ENCODE peak calls at places on chromosomes 11 and 22, in nine cellular contexts. G, V, I, W, P, L, A, C and S are unnamed samples.

GRCh38 chr11:73236879-73237278 is 18.8 kb downstream of the P2RY2 start:
- DNase-seq in G (peak; percentile 62), V (peak; percentile 64), I (peak; percentile 63), W (peak; percentile 54), P (peak; percentile 18), L (peak; percentile 70), A (peak; percentile 48), C (peak; percentile 57), S (peak; percentile 92)

GRCh38 chr11:45994421-45995341 is 72.2 kb downstream of the LARGE2 start:
- DNase-seq in G (no peak), V (no peak), I (no peak), W (peak; percentile 72), P (peak; percentile 51), L (peak; percentile 72), A (no peak), C (no peak), S (peak; percentile 84)

GRCh38 chr22:32426881-32427280 is 14.8 kb upstream of the RTCB start:
- DNase-seq in G (no peak), V (no peak), I (no peak), W (no peak), P (no peak), L (no peak), A (no peak), C (no peak), S (no peak)

GRCh38 chr11:37500425-37500824 is 902.4 kb upstream of the RAG2 start:
- DNase-seq in G (no peak), V (no peak), I (no peak), W (no peak), P (peak; percentile 31), L (peak; percentile 3), A (peak; percentile 74), C (no peak), S (no peak)

GRCh38 chr11:118820412-118821357 is 29.7 kb upstream of the DDX6 start:
- DNase-seq in G (no peak), V (peak; percentile 95), I (peak; percentile 85), W (no peak), P (no peak), L (peak; percentile 12), A (peak; percentile 43), C (no peak), S (peak; percentile 52)

GRCh38 chr11:114162719-114163123 is 103.2 kb downstream of the ZBTB16 start:
- DNase-seq in G (no peak), V (peak; percentile 95), I (peak; percentile 90), W (no peak), P (peak; percentile 94), L (no peak), A (peak; percentile 95), C (no peak), S (no peak)

GRCh38 chr22:38796262-38796957 is 2.5 kb upstream of the DNAL4 start:
- DNase-seq in G (no peak), V (no peak), I (no peak), W (no peak), P (no peak), L (no peak), A (no peak), C (no peak), S (no peak)

GRCh38 chr11:65425105-65425970 is 2.7 kb downstream of the NEAT1 start:
- DNase-seq in G (no peak), V (peak; percentile 66), I (peak; percentile 73), W (no peak), P (peak; percentile 78), L (peak; percentile 36), A (peak; percentile 80), C (no peak), S (peak; percentile 77)

GRCh38 chr11:58968251-58968711 is 29.0 kb downstream of the GLYATL1 start:
- DNase-seq in G (no peak), V (peak; percentile 51), I (peak; percentile 40), W (no peak), P (no peak), L (peak; percentile 70), A (peak; percentile 11), C (no peak), S (peak; percentile 61)

GRCh38 chr11:1241706-1242105 is 18.8 kb downstream of the MUC5B start:
- DNase-seq in G (no peak), V (no peak), I (no peak), W (no peak), P (no peak), L (no peak), A (no peak), C (no peak), S (no peak)

GRCh38 chr11:11025087-11025486 is 167.2 kb upstream of the ZBED5 start:
- DNase-seq in G (no peak), V (no peak), I (no peak), W (no peak), P (peak; percentile 75), L (no peak), A (peak; percentile 65), C (no peak), S (no peak)

GRCh38 chr11:14148653-14149273 is 186.2 kb downstream of the SPON1 start:
- DNase-seq in G (no peak), V (no peak), I (no peak), W (peak; percentile 10), P (peak; percentile 44), L (peak; percentile 30), A (peak; percentile 45), C (peak; percentile 16), S (no peak)

GRCh38 chr11:116586392-116586791 is 186.4 kb downstream of the BUD13 start:
- DNase-seq in G (no peak), V (no peak), I (no peak), W (no peak), P (no peak), L (no peak), A (no peak), C (no peak), S (no peak)

GRCh38 chr22:48239461-48240164 is 1477.2 kb downstream of the TBC1D22A start:
- DNase-seq in G (peak; percentile 73), V (no peak), I (no peak), W (no peak), P (no peak), L (peak; percentile 92), A (no peak), C (no peak), S (peak; percentile 77)

GRCh38 chr22:44738347-44738715 is 14.0 kb upstream of the ARHGAP8 start:
- DNase-seq in G (no peak), V (peak; percentile 88), I (peak; percentile 73), W (peak; percentile 41), P (peak; percentile 17), L (no peak), A (no peak), C (peak; percentile 22), S (peak; percentile 87)
- H3K9ac ChIP-seq in G (no peak overlapping the region), V (no peak overlapping the region), I (peak overlapping the region; percentile 43), W (no peak overlapping the region), P (no peak overlapping the region), L (no peak overlapping the region), A (no peak overlapping the region), C (no peak overlapping the region), S (no peak overlapping the region)

GRCh38 chr11:122864386-122864785 is 18.2 kb upstream of the JHY start:
- DNase-seq in G (no peak), V (no peak), I (no peak), W (no peak), P (no peak), L (no peak), A (no peak), C (no peak), S (no peak)

GRCh38 chr11:122861631-122862030 is 20.9 kb upstream of the JHY start:
- DNase-seq in G (no peak), V (no peak), I (no peak), W (no peak), P (no peak), L (no peak), A (peak; percentile 60), C (no peak), S (no peak)

GRCh38 chr11:122869622-122870021 is 12.9 kb upstream of the JHY start:
- DNase-seq in G (no peak), V (no peak), I (no peak), W (no peak), P (no peak), L (no peak), A (peak; percentile 41), C (no peak), S (no peak)

GRCh38 chr11:122862091-122862490 is 20.5 kb upstream of the JHY start:
- DNase-seq in G (no peak), V (no peak), I (no peak), W (no peak), P (no peak), L (no peak), A (no peak), C (no peak), S (no peak)

GRCh38 chr11:122863704-122864326 is 18.7 kb upstream of the JHY start:
- DNase-seq in G (no peak), V (no peak), I (peak; percentile 29), W (peak; percentile 31), P (peak; percentile 50), L (peak; percentile 55), A (no peak), C (no peak), S (peak; percentile 72)
- H3K4me3 ChIP-seq in G (no peak overlapping the region), V (no peak overlapping the region), I (no peak overlapping the region), W (no peak overlapping the region), P (no peak overlapping the region), L (no peak overlapping the region), A (no peak overlapping the region), C (no peak overlapping the region), S (no peak overlapping the region)

GRCh38 chr11:125180413-125181305 is 16.1 kb downstream of the PKNOX2 start:
- DNase-seq in G (no peak), V (no peak), I (no peak), W (no peak), P (peak; percentile 82), L (no peak), A (no peak), C (no peak), S (no peak)
- H3K9ac ChIP-seq in G (no peak overlapping the region), V (no peak overlapping the region), I (no peak overlapping the region), W (no peak overlapping the region), P (no peak overlapping the region), L (no peak overlapping the region), A (no peak overlapping the region), C (no peak overlapping the region), S (no peak overlapping the region)

GRCh38 chr22:42343551-42344081 is 73.2 kb upstream of the TCF20 start:
- DNase-seq in G (no peak), V (no peak), I (no peak), W (peak; percentile 84), P (no peak), L (peak; percentile 81), A (no peak), C (no peak), S (no peak)

GRCh38 chr22:42341779-42342178 is 71.3 kb upstream of the TCF20 start:
- DNase-seq in G (no peak), V (no peak), I (no peak), W (no peak), P (no peak), L (no peak), A (no peak), C (no peak), S (no peak)

GRCh38 chr22:42344391-42344861 is 74.0 kb upstream of the TCF20 start:
- DNase-seq in G (no peak), V (no peak), I (no peak), W (no peak), P (no peak), L (peak; percentile 70), A (no peak), C (no peak), S (peak; percentile 89)

GRCh38 chr22:42342426-42343135 is 72.1 kb upstream of the TCF20 start:
- DNase-seq in G (no peak), V (no peak), I (no peak), W (no peak), P (no peak), L (peak; percentile 46), A (no peak), C (no peak), S (no peak)

DNA sequence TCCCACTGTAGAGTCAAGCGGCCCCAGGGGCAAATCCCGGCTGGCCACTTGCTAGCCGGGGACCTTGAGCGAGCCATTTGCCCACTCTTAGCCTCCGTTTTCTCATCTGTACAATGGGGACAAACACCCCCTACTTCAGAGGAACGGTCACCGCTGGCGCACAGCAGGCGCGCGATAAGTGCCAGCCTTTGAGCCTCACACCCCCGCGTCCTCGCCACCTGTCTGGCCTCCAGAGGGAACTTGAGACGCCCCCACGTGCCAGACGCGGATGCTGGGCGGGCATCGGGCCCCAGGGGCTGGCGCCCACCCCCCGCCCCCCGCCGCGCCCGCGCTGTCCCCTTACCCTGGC is 72.7 kb upstream of the TCF20 start:
- DNase-seq in G (no peak), V (no peak), I (no peak), W (no peak), P (no peak), L (no peak), A (no peak), C (no peak), S (no peak)
- H3K4me3 ChIP-seq in G (peak overlapping the region; percentile 58), V (no peak overlapping the region), I (peak overlapping the region; percentile 36), W (no peak overlapping the region), P (peak overlapping the region; percentile 62), L (peak overlapping the region; percentile 48), A (peak overlapping the region; percentile 29), C (no peak overlapping the region), S (peak overlapping the region; percentile 78)